ENCODE peak calls at places on chromosomes 12 and 14, in nine cellular contexts. J is cardiac fibroblast; W is right atrium auricular region; K is kidney epithelial cell; Q is AG10803; C is NT2/D1; B is endodermal cell; N is ovary; T is CD8-positive, alpha-beta memory T cell. V is an unnamed sample.

GRCh38 chr14:97878206-97878605 is 1081.0 kb downstream of the VRK1 start:
- DNase-seq in J (no peak), W (no peak), K (no peak), Q (no peak), C (no peak), B (no peak), N (no peak), T (no peak), V (no peak)

GRCh38 chr14:35416108-35416750 is 11.7 kb upstream of the NFKBIA start:
- DNase-seq in J (no peak), W (no peak), K (no peak), Q (no peak), C (no peak), B (no peak), N (no peak), T (peak), V (no peak)

GRCh38 chr12:75665216-75665615 is 153.8 kb upstream of the KRR1 start:
- DNase-seq in J (no peak), W (no peak), K (no peak), Q (peak), C (no peak), B (no peak), N (no peak), T (no peak), V (no peak)

GRCh38 chr12:58765653-58766554 is 154.4 kb downstream of the LRIG3 start:
- DNase-seq in J (no peak), W (no peak), K (no peak), Q (peak), C (no peak), B (no peak), N (no peak), T (no peak), V (no peak)

GRCh38 chr12:49187184-49187583 is 1.7 kb downstream of the TUBA1A start:
- DNase-seq in J (peak), W (peak), K (no peak), Q (peak), C (no peak), B (no peak), N (peak), T (no peak), V (peak)

GRCh38 chr14:94568186-94568585 is 6.9 kb downstream of the SERPINA4 start:
- DNase-seq in J (no peak), W (no peak), K (no peak), Q (no peak), C (no peak), B (no peak), N (no peak), T (no peak), V (no peak)

GRCh38 chr12:48201091-48201490 is 2.0 kb downstream of the OR10AD1 start:
- DNase-seq in J (no peak), W (no peak), K (no peak), Q (no peak), C (no peak), B (no peak), N (no peak), T (no peak), V (no peak)

GRCh38 chr12:79055926-79056674 is 191.5 kb downstream of the SYT1 start:
- DNase-seq in J (peak), W (no peak), K (no peak), Q (no peak), C (no peak), B (no peak), N (no peak), T (no peak), V (no peak)

GRCh38 chr14:67943947-67944346 is 124.4 kb downstream of the RAD51B start:
- DNase-seq in J (peak), W (peak), K (peak), Q (peak), C (peak), B (peak), N (peak), T (peak), V (peak)

GRCh38 chr14:99732436-99733220 is 48.5 kb downstream of the CYP46A1 start:
- DNase-seq in J (no peak), W (peak), K (no peak), Q (no peak), C (no peak), B (peak), N (peak), T (no peak), V (no peak)

GRCh38 chr12:115866909-115867525 is 410.5 kb downstream of the MED13L start:
- DNase-seq in J (peak), W (no peak), K (no peak), Q (no peak), C (peak), B (peak), N (no peak), T (no peak), V (no peak)

GRCh38 chr12:132151766-132152410 is 7.6 kb downstream of the NOC4L start:
- DNase-seq in J (no peak), W (no peak), K (no peak), Q (no peak), C (no peak), B (no peak), N (no peak), T (no peak), V (no peak)

GRCh38 chr12:64938179-64938578 is 113.7 kb downstream of the TBC1D30 start:
- DNase-seq in J (no peak), W (no peak), K (no peak), Q (no peak), C (no peak), B (no peak), N (no peak), T (no peak), V (no peak)

GRCh38 chr14:32934891-32935633 is 3.6 kb upstream of the NPAS3 start:
- DNase-seq in J (peak), W (no peak), K (no peak), Q (peak), C (no peak), B (peak), N (peak), T (no peak), V (no peak)

GRCh38 chr14:98731701-98732100 is 540.3 kb downstream of the BCL11B start:
- DNase-seq in J (no peak), W (no peak), K (no peak), Q (no peak), C (no peak), B (no peak), N (no peak), T (no peak), V (no peak)

GRCh38 chr12:64099430-64099829 is 122.7 kb downstream of the KICS2 start:
- DNase-seq in J (peak), W (no peak), K (peak), Q (peak), C (no peak), B (no peak), N (no peak), T (no peak), V (no peak)

GRCh38 chr12:51954465-51955361 is 3.2 kb downstream of the ACVR1B start:
- DNase-seq in J (peak), W (no peak), K (no peak), Q (peak), C (no peak), B (peak), N (no peak), T (no peak), V (no peak)

GRCh38 chr12:106861984-106862894 is 87.8 kb downstream of the RIC8B start:
- DNase-seq in J (peak), W (no peak), K (no peak), Q (peak), C (no peak), B (no peak), N (no peak), T (no peak), V (no peak)

GRCh38 chr12:121237415-121237814 is 27.5 kb downstream of the P2RX4 start:
- DNase-seq in J (no peak), W (no peak), K (no peak), Q (no peak), C (no peak), B (no peak), N (no peak), T (no peak), V (no peak)

GRCh38 chr12:75859868-75860267 is 171.7 kb downstream of the PHLDA1 start:
- DNase-seq in J (peak), W (no peak), K (no peak), Q (peak), C (no peak), B (no peak), N (no peak), T (no peak), V (no peak)

GRCh38 chr14:76599141-76599540 is 162.1 kb upstream of the VASH1 start:
- DNase-seq in J (no peak), W (no peak), K (no peak), Q (no peak), C (no peak), B (no peak), N (no peak), T (no peak), V (no peak)

GRCh38 chr14:75522224-75522764 is at the start of gene BATF:
- DNase-seq in J (peak), W (no peak), K (no peak), Q (no peak), C (no peak), B (no peak), N (no peak), T (peak), V (no peak)

GRCh38 chr14:51677738-51678137 is 26.0 kb downstream of the FRMD6 start:
- DNase-seq in J (no peak), W (no peak), K (no peak), Q (no peak), C (no peak), B (no peak), N (no peak), T (no peak), V (no peak)

GRCh38 chr14:90965765-90966164 is 94.7 kb downstream of the RPS6KA5 start:
- DNase-seq in J (no peak), W (no peak), K (no peak), Q (no peak), C (no peak), B (no peak), N (no peak), T (no peak), V (no peak)

GRCh38 chr12:31897791-31898503 is 61.3 kb upstream of the RESF1 start:
- DNase-seq in J (peak), W (no peak), K (no peak), Q (no peak), C (no peak), B (peak), N (no peak), T (peak), V (no peak)

GRCh38 chr12:101794574-101794973 is 36.2 kb downstream of the GNPTAB start:
- DNase-seq in J (no peak), W (no peak), K (no peak), Q (no peak), C (no peak), B (no peak), N (no peak), T (no peak), V (no peak)

GRCh38 chr12:96719671-96720362 is 187.2 kb upstream of the NEDD1 start:
- DNase-seq in J (peak), W (no peak), K (no peak), Q (peak), C (no peak), B (no peak), N (no peak), T (no peak), V (no peak)

GRCh38 chr14:42504433-42504832 is 897.8 kb downstream of the LRFN5 start:
- DNase-seq in J (peak), W (no peak), K (no peak), Q (no peak), C (no peak), B (no peak), N (no peak), T (no peak), V (no peak)

GRCh38 chr12:32253154-32253795 is 146.1 kb upstream of the FGD4 start:
- DNase-seq in J (peak), W (no peak), K (no peak), Q (no peak), C (no peak), B (no peak), N (no peak), T (no peak), V (no peak)

GRCh38 chr12:54558311-54558710 is 8.9 kb downstream of the PDE1B start:
- DNase-seq in J (no peak), W (no peak), K (no peak), Q (no peak), C (no peak), B (no peak), N (no peak), T (no peak), V (no peak)

GRCh38 chr14:77760381-77761204 is at the start of gene SNW1:
- DNase-seq in J (peak), W (peak), K (peak), Q (peak), C (peak), B (peak), N (peak), T (peak), V (peak)

GRCh38 chr12:103177624-103178023 is 220.2 kb downstream of the ASCL1 start:
- DNase-seq in J (no peak), W (no peak), K (no peak), Q (no peak), C (no peak), B (no peak), N (no peak), T (no peak), V (no peak)

GRCh38 chr14:59274991-59275391 is 86.5 kb downstream of the DAAM1 start:
- DNase-seq in J (no peak), W (no peak), K (no peak), Q (no peak), C (no peak), B (no peak), N (no peak), T (no peak), V (peak)

GRCh38 chr14:61343991-61344405 is 22.6 kb downstream of the PRKCH start:
- DNase-seq in J (no peak), W (no peak), K (no peak), Q (no peak), C (no peak), B (no peak), N (no peak), T (no peak), V (no peak)

GRCh38 chr12:7555752-7556151 is 52.2 kb upstream of the CD163 start:
- DNase-seq in J (peak), W (no peak), K (peak), Q (peak), C (peak), B (no peak), N (no peak), T (no peak), V (no peak)

GRCh38 chr12:132395908-132396305 is 66.5 kb upstream of the GALNT9 start:
- DNase-seq in J (no peak), W (no peak), K (no peak), Q (no peak), C (no peak), B (no peak), N (no peak), T (no peak), V (no peak)

GRCh38 chr14:99945732-99946651 is 119.2 kb upstream of the EVL start:
- DNase-seq in J (peak), W (no peak), K (no peak), Q (no peak), C (no peak), B (no peak), N (no peak), T (no peak), V (peak)

DNA sequence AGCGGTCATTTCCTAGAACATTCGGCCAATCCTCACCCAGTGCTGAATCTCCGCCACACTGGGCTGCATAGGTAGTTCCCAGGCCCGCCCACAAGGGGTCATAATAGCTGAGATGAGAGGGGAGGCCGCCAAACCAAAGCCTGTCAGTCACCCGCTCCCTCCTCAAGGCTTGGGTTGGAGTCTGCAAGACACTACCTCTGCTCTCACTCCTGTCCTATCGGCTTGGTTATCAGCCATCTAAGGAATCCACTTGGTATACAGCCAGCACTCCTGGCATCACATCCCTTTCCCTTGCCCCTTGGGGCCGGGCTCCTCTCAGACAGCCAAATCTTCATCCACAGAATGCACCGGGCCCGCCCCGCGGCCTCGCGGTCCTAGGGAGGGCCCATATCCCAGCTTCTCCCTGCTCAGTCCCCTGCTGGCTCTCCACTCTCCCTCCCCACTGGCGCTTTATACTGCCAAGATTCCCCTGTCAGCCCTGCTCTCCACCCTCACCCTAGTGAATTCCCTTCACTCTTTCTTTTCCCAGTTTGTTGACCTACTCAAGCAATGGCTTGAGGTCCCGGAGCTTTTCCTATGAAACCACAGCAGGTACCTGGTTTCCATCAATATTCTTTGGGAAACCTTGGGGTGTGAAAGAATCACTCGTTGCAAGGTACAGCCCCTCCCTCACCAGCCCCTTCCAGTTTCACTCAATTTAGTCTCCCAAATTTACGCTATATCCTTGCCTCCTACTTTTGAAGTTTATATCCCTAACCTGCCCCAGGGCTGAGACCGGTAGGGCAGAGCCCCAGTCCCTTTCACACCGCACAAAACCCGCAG is 1.5 kb downstream of the IFFO1 start:
- DNase-seq in J (peak), W (peak), K (no peak), Q (peak), C (peak), B (peak), N (peak), T (peak), V (peak)
- H3K4me3 ChIP-seq in J (peak), W (peak), K (peak), Q (peak), C (peak), B (peak), N (peak), T (peak), V (peak)

GRCh38 chr12:46831335-46832083 is 5.7 kb upstream of the SLC38A4 start:
- DNase-seq in J (peak), W (no peak), K (no peak), Q (no peak), C (no peak), B (peak), N (no peak), T (no peak), V (no peak)

GRCh38 chr12:46830731-46831334 is 5.0 kb upstream of the SLC38A4 start:
- DNase-seq in J (peak), W (no peak), K (no peak), Q (no peak), C (no peak), B (no peak), N (no peak), T (no peak), V (no peak)

GRCh38 chr12:46824709-46825108 is 1.1 kb downstream of the SLC38A4 start:
- DNase-seq in J (no peak), W (no peak), K (no peak), Q (no peak), C (no peak), B (no peak), N (no peak), T (no peak), V (no peak)

GRCh38 chr12:46825526-46826414 is at the start of gene SLC38A4:
- DNase-seq in J (peak), W (no peak), K (peak), Q (peak), C (no peak), B (peak), N (no peak), T (no peak), V (no peak)
- H3K4me3 ChIP-seq in J (peak), W (peak), K (peak), Q (peak), C (peak), B (peak), N (peak), T (no peak), V (peak)

GRCh38 chr14:55433880-55434804 is 6.3 kb downstream of the TBPL2 start:
- DNase-seq in J (no peak), W (no peak), K (no peak), Q (no peak), C (no peak), B (no peak), N (no peak), T (no peak), V (no peak)

GRCh38 chr14:55432628-55433027 is 7.8 kb downstream of the TBPL2 start:
- DNase-seq in J (no peak), W (no peak), K (no peak), Q (no peak), C (no peak), B (no peak), N (no peak), T (no peak), V (no peak)

GRCh38 chr14:55436530-55436929 is 3.9 kb downstream of the TBPL2 start:
- DNase-seq in J (no peak), W (no peak), K (no peak), Q (no peak), C (no peak), B (no peak), N (no peak), T (no peak), V (no peak)

GRCh38 chr14:55438066-55438683 is 2.2 kb downstream of the TBPL2 start:
- DNase-seq in J (peak), W (no peak), K (peak), Q (peak), C (peak), B (peak), N (no peak), T (no peak), V (no peak)

DNA sequence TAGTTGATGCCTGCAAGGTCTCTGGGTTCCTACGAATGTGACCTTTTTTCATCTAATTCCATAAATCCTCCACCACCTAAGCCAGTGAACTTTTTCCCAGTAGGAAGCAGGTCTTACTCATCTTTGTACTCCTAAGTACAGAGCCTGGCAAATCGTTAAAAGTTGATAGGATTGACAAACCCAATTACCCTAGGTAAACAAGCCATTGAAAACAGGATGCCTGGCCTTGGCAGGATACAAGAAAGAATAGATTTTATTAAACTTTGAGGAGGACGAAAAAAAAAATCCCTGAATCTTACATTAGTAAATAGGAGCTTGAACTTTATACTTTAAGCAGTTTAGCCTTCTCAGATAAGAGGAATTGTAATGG is 5.6 kb downstream of the TBPL2 start:
- DNase-seq in J (no peak), W (no peak), K (no peak), Q (no peak), C (no peak), B (no peak), N (no peak), T (no peak), V (no peak)
- H3K4me3 ChIP-seq in J (no peak), W (no peak), K (no peak), Q (no peak), C (no peak), B (peak), N (no peak), T (peak), V (no peak)

DNA sequence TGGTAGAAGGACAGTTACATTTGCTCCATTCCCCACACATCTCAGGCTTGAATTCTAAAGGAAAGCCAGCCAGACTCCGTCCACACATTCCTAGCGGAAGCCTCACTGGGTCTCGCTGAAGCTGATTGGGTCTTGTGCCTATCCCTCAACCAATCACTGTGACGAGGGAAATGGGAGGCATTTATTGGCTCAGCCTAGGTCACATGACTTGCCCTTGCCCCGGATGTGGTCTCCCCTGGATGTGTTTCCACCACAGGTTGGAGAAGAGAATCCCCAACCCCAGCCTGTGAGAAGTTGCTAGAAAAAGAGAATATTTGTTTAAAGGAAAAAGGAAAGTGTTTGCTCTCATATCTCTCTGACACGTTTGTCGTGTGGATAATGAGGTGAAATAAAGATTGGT is 93.4 kb downstream of the C12orf75 start:
- DNase-seq in J (no peak), W (no peak), K (no peak), Q (no peak), C (no peak), B (no peak), N (no peak), T (no peak), V (no peak)
- H3K4me3 ChIP-seq in J (no peak), W (no peak), K (no peak), Q (no peak), C (no peak), B (no peak), N (no peak), T (no peak), V (no peak)

DNA sequence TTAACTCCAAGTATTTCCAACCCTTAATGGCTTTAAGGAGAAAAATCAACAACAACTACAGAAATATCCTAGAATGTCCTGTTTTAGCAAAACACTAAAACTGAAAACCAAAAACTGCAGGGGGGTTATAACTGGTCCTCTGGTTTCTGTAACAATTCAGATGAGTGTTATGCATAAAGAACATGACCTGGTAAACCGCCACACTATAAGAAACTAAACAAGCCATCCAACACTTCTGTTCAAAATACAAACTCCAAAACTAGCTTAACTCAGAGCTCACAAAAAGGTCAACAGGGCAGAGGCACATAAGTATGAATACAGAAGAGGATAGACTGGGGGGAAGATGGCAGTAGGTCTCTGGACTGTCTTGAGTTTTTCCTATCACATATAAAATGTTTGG is 38.0 kb downstream of the HECTD4 start:
- DNase-seq in J (no peak), W (no peak), K (no peak), Q (no peak), C (no peak), B (no peak), N (no peak), T (no peak), V (no peak)
- H3K4me3 ChIP-seq in J (no peak), W (no peak), K (no peak), Q (no peak), C (no peak), B (no peak), N (no peak), T (no peak), V (no peak)

V was measured in dorsolateral prefrontal cortex.